ENCODE peak calls at places on chromosomes 2 and 18, in nine cellular contexts. One of them, this sample, is unnamed.

GRCh38 chr2:64017811-64018714 is 1.2 kb downstream of the VPS54 start:
- DNase-seq in fibroblast of lung: peak; percentile 53
- DNase-seq in cardiac muscle cell: peak; percentile 58
- DNase-seq in fibroblast of pulmonary artery: peak; percentile 47
- DNase-seq in AG10803: peak; percentile 26
- DNase-seq in bronchial epithelial cell: peak; percentile 38
- DNase-seq in HL-60: peak; percentile 40
- DNase-seq in Peyer's patch: no peak
- DNase-seq in ascending aorta: no peak
- DNase-seq in this sample: peak; percentile 57

GRCh38 chr2:143686585-143687164 is 557.5 kb downstream of the ARHGAP15 start:
- DNase-seq in fibroblast of lung: peak; percentile 63
- DNase-seq in cardiac muscle cell: peak; percentile 57
- DNase-seq in fibroblast of pulmonary artery: peak; percentile 66
- DNase-seq in AG10803: peak; percentile 58
- DNase-seq in bronchial epithelial cell: peak; percentile 62
- DNase-seq in HL-60: no peak
- DNase-seq in Peyer's patch: no peak
- DNase-seq in ascending aorta: no peak
- DNase-seq in this sample: peak; percentile 58

GRCh38 chr2:176078440-176079284 is 5.1 kb downstream of the EVX2 start:
- DNase-seq in fibroblast of lung: no peak
- DNase-seq in cardiac muscle cell: no peak
- DNase-seq in fibroblast of pulmonary artery: no peak
- DNase-seq in AG10803: no peak
- DNase-seq in bronchial epithelial cell: no peak
- DNase-seq in HL-60: no peak
- DNase-seq in Peyer's patch: no peak
- DNase-seq in ascending aorta: no peak
- DNase-seq in this sample: no peak

GRCh38 chr18:7954229-7954628 is 387.1 kb downstream of the PTPRM start:
- DNase-seq in fibroblast of lung: peak; percentile 19
- DNase-seq in cardiac muscle cell: no peak
- DNase-seq in fibroblast of pulmonary artery: peak; percentile 61
- DNase-seq in AG10803: no peak
- DNase-seq in bronchial epithelial cell: no peak
- DNase-seq in HL-60: no peak
- DNase-seq in Peyer's patch: no peak
- DNase-seq in ascending aorta: no peak
- DNase-seq in this sample: peak; percentile 37

GRCh38 chr18:76380791-76381405 is 114.1 kb downstream of the ZNF516 start:
- DNase-seq in fibroblast of lung: no peak
- DNase-seq in cardiac muscle cell: peak; percentile 57
- DNase-seq in fibroblast of pulmonary artery: no peak
- DNase-seq in AG10803: no peak
- DNase-seq in bronchial epithelial cell: no peak
- DNase-seq in HL-60: no peak
- DNase-seq in Peyer's patch: peak; percentile 40
- DNase-seq in ascending aorta: no peak
- DNase-seq in this sample: no peak

GRCh38 chr2:197786010-197786877 is 1.1 kb upstream of the BOLL start:
- DNase-seq in fibroblast of lung: no peak
- DNase-seq in cardiac muscle cell: peak; percentile 40
- DNase-seq in fibroblast of pulmonary artery: no peak
- DNase-seq in AG10803: no peak
- DNase-seq in bronchial epithelial cell: no peak
- DNase-seq in HL-60: peak; percentile 45
- DNase-seq in Peyer's patch: peak; percentile 52
- DNase-seq in ascending aorta: no peak
- DNase-seq in this sample: no peak

GRCh38 chr2:235055891-235056516 is 104.2 kb downstream of the SH3BP4 start:
- DNase-seq in fibroblast of lung: peak; percentile 48
- DNase-seq in cardiac muscle cell: peak; percentile 70
- DNase-seq in fibroblast of pulmonary artery: peak; percentile 55
- DNase-seq in AG10803: peak; percentile 22
- DNase-seq in bronchial epithelial cell: peak; percentile 51
- DNase-seq in HL-60: no peak
- DNase-seq in Peyer's patch: peak; percentile 65
- DNase-seq in ascending aorta: peak; percentile 58
- DNase-seq in this sample: no peak

GRCh38 chr2:40315684-40316083 is 136.2 kb downstream of the SLC8A1 start:
- DNase-seq in fibroblast of lung: peak; percentile 87
- DNase-seq in cardiac muscle cell: no peak
- DNase-seq in fibroblast of pulmonary artery: peak; percentile 74
- DNase-seq in AG10803: peak; percentile 72
- DNase-seq in bronchial epithelial cell: peak; percentile 76
- DNase-seq in HL-60: no peak
- DNase-seq in Peyer's patch: no peak
- DNase-seq in ascending aorta: no peak
- DNase-seq in this sample: peak; percentile 71

GRCh38 chr2:113216321-113216720 is 42.5 kb downstream of the PSD4 start:
- DNase-seq in fibroblast of lung: no peak
- DNase-seq in cardiac muscle cell: no peak
- DNase-seq in fibroblast of pulmonary artery: no peak
- DNase-seq in AG10803: no peak
- DNase-seq in bronchial epithelial cell: no peak
- DNase-seq in HL-60: no peak
- DNase-seq in Peyer's patch: no peak
- DNase-seq in ascending aorta: no peak
- DNase-seq in this sample: no peak

GRCh38 chr2:65630643-65631042 is 198.2 kb upstream of the SPRED2 start:
- DNase-seq in fibroblast of lung: peak; percentile 51
- DNase-seq in cardiac muscle cell: no peak
- DNase-seq in fibroblast of pulmonary artery: peak; percentile 86
- DNase-seq in AG10803: peak; percentile 80
- DNase-seq in bronchial epithelial cell: peak; percentile 29
- DNase-seq in HL-60: peak; percentile 6
- DNase-seq in Peyer's patch: no peak
- DNase-seq in ascending aorta: no peak
- DNase-seq in this sample: peak; percentile 74

GRCh38 chr2:59236723-59237122 is 995.6 kb upstream of the FANCL start:
- DNase-seq in fibroblast of lung: peak; percentile 2
- DNase-seq in cardiac muscle cell: no peak
- DNase-seq in fibroblast of pulmonary artery: peak; percentile 15
- DNase-seq in AG10803: peak; percentile 58
- DNase-seq in bronchial epithelial cell: peak; percentile 36
- DNase-seq in HL-60: no peak
- DNase-seq in Peyer's patch: no peak
- DNase-seq in ascending aorta: no peak
- DNase-seq in this sample: no peak

GRCh38 chr18:25827961-25828561 is 262.4 kb downstream of the SS18 start:
- DNase-seq in fibroblast of lung: peak; percentile 25
- DNase-seq in cardiac muscle cell: no peak
- DNase-seq in fibroblast of pulmonary artery: peak; percentile 14
- DNase-seq in AG10803: peak; percentile 55
- DNase-seq in bronchial epithelial cell: no peak
- DNase-seq in HL-60: no peak
- DNase-seq in Peyer's patch: no peak
- DNase-seq in ascending aorta: no peak
- DNase-seq in this sample: peak; percentile 30

GRCh38 chr2:46827274-46827930 is 88.2 kb downstream of the MCFD2 start:
- DNase-seq in fibroblast of lung: no peak
- DNase-seq in cardiac muscle cell: no peak
- DNase-seq in fibroblast of pulmonary artery: peak; percentile 60
- DNase-seq in AG10803: peak; percentile 79
- DNase-seq in bronchial epithelial cell: no peak
- DNase-seq in HL-60: no peak
- DNase-seq in Peyer's patch: no peak
- DNase-seq in ascending aorta: peak; percentile 31
- DNase-seq in this sample: peak; percentile 65

GRCh38 chr2:98936133-98936916 is at the start of gene CRACDL:
- DNase-seq in fibroblast of lung: no peak
- DNase-seq in cardiac muscle cell: peak; percentile 73
- DNase-seq in fibroblast of pulmonary artery: no peak
- DNase-seq in AG10803: no peak
- DNase-seq in bronchial epithelial cell: peak; percentile 54
- DNase-seq in HL-60: peak; percentile 37
- DNase-seq in Peyer's patch: no peak
- DNase-seq in ascending aorta: no peak
- DNase-seq in this sample: no peak
- TF ChIP-seq CTCF in fibroblast of lung: no peak
- TF ChIP-seq CTCF in cardiac muscle cell: no peak
- TF ChIP-seq CTCF in fibroblast of pulmonary artery: no peak
- TF ChIP-seq CTCF in AG10803: no peak
- TF ChIP-seq CTCF in bronchial epithelial cell: peak; percentile 29
- TF ChIP-seq CTCF in HL-60: no peak
- TF ChIP-seq CTCF in Peyer's patch: no peak
- TF ChIP-seq CTCF in ascending aorta: no peak
- TF ChIP-seq CTCF in this sample: no peak

GRCh38 chr2:9614562-9614961 is 16.2 kb downstream of the YWHAQ start:
- DNase-seq in fibroblast of lung: no peak
- DNase-seq in cardiac muscle cell: no peak
- DNase-seq in fibroblast of pulmonary artery: no peak
- DNase-seq in AG10803: no peak
- DNase-seq in bronchial epithelial cell: no peak
- DNase-seq in HL-60: no peak
- DNase-seq in Peyer's patch: no peak
- DNase-seq in ascending aorta: no peak
- DNase-seq in this sample: no peak
- H3K4me3 ChIP-seq in fibroblast of lung: no peak overlapping the region
- H3K4me3 ChIP-seq in cardiac muscle cell: no peak overlapping the region
- H3K4me3 ChIP-seq in fibroblast of pulmonary artery: no peak overlapping the region
- H3K4me3 ChIP-seq in AG10803: no peak overlapping the region
- H3K4me3 ChIP-seq in bronchial epithelial cell: no peak overlapping the region
- H3K4me3 ChIP-seq in HL-60: no peak overlapping the region
- H3K4me3 ChIP-seq in Peyer's patch: no peak overlapping the region
- H3K4me3 ChIP-seq in ascending aorta: no peak overlapping the region
- H3K4me3 ChIP-seq in this sample: no peak overlapping the region

GRCh38 chr2:184072470-184072869 is 525.9 kb upstream of the ZNF804A start:
- DNase-seq in fibroblast of lung: no peak
- DNase-seq in cardiac muscle cell: no peak
- DNase-seq in fibroblast of pulmonary artery: no peak
- DNase-seq in AG10803: no peak
- DNase-seq in bronchial epithelial cell: no peak
- DNase-seq in HL-60: no peak
- DNase-seq in Peyer's patch: no peak
- DNase-seq in ascending aorta: no peak
- DNase-seq in this sample: no peak

GRCh38 chr2:184067502-184067901 is 530.8 kb upstream of the ZNF804A start:
- DNase-seq in fibroblast of lung: no peak
- DNase-seq in cardiac muscle cell: peak; percentile 5
- DNase-seq in fibroblast of pulmonary artery: no peak
- DNase-seq in AG10803: no peak
- DNase-seq in bronchial epithelial cell: no peak
- DNase-seq in HL-60: no peak
- DNase-seq in Peyer's patch: no peak
- DNase-seq in ascending aorta: no peak
- DNase-seq in this sample: no peak
- TF ChIP-seq CTCF in fibroblast of lung: no peak
- TF ChIP-seq CTCF in cardiac muscle cell: no peak
- TF ChIP-seq CTCF in fibroblast of pulmonary artery: no peak
- TF ChIP-seq CTCF in AG10803: no peak
- TF ChIP-seq CTCF in bronchial epithelial cell: no peak
- TF ChIP-seq CTCF in HL-60: no peak
- TF ChIP-seq CTCF in Peyer's patch: no peak
- TF ChIP-seq CTCF in ascending aorta: no peak
- TF ChIP-seq CTCF in this sample: no peak

DNA sequence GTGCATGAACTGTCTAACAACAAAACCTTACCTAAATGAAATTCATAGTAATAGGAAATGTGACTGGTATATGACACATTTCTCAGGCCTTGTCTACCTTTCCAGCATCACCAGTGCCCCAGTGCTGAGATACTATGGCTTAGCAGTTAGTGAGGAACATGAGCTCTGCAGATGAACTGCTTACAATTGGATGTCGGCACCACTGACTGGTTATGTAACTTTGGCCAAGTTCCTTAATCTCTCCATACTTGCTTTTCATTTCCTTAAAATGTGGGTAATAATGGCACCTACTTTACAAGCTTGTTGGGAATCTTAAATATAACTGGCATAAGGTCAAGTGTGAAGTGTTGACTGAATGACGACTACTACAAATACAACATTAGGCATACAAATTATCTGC is 136.3 kb downstream of the OLA1 start:
- DNase-seq in fibroblast of lung: no peak
- DNase-seq in cardiac muscle cell: no peak
- DNase-seq in fibroblast of pulmonary artery: no peak
- DNase-seq in AG10803: no peak
- DNase-seq in bronchial epithelial cell: peak; percentile 4
- DNase-seq in HL-60: peak; percentile 77
- DNase-seq in Peyer's patch: no peak
- DNase-seq in ascending aorta: no peak
- DNase-seq in this sample: no peak
- H3K4me3 ChIP-seq in fibroblast of lung: no peak overlapping the region
- H3K4me3 ChIP-seq in cardiac muscle cell: no peak overlapping the region
- H3K4me3 ChIP-seq in fibroblast of pulmonary artery: no peak overlapping the region
- H3K4me3 ChIP-seq in AG10803: no peak overlapping the region
- H3K4me3 ChIP-seq in bronchial epithelial cell: no peak overlapping the region
- H3K4me3 ChIP-seq in HL-60: no peak overlapping the region
- H3K4me3 ChIP-seq in Peyer's patch: no peak overlapping the region
- H3K4me3 ChIP-seq in ascending aorta: no peak overlapping the region
- H3K4me3 ChIP-seq in this sample: no peak overlapping the region

GRCh38 chr18:73841661-73842060 is 306.0 kb downstream of the FBXO15 start:
- DNase-seq in fibroblast of lung: no peak
- DNase-seq in cardiac muscle cell: no peak
- DNase-seq in fibroblast of pulmonary artery: peak; percentile 17
- DNase-seq in AG10803: no peak
- DNase-seq in bronchial epithelial cell: no peak
- DNase-seq in HL-60: no peak
- DNase-seq in Peyer's patch: no peak
- DNase-seq in ascending aorta: no peak
- DNase-seq in this sample: no peak
- TF ChIP-seq CTCF in fibroblast of lung: peak; percentile 31
- TF ChIP-seq CTCF in cardiac muscle cell: peak; percentile 27
- TF ChIP-seq CTCF in fibroblast of pulmonary artery: peak; percentile 42
- TF ChIP-seq CTCF in AG10803: peak; percentile 30
- TF ChIP-seq CTCF in bronchial epithelial cell: peak; percentile 6
- TF ChIP-seq CTCF in HL-60: no peak
- TF ChIP-seq CTCF in Peyer's patch: no peak
- TF ChIP-seq CTCF in ascending aorta: no peak
- TF ChIP-seq CTCF in this sample: peak; percentile 36

GRCh38 chr2:136168605-136169210 is 50.8 kb upstream of the CXCR4 start:
- DNase-seq in fibroblast of lung: no peak
- DNase-seq in cardiac muscle cell: no peak
- DNase-seq in fibroblast of pulmonary artery: peak; percentile 4
- DNase-seq in AG10803: no peak
- DNase-seq in bronchial epithelial cell: no peak
- DNase-seq in HL-60: peak; percentile 89
- DNase-seq in Peyer's patch: no peak
- DNase-seq in ascending aorta: no peak
- DNase-seq in this sample: no peak
- H3K4me3 ChIP-seq in fibroblast of lung: no peak overlapping the region
- H3K4me3 ChIP-seq in cardiac muscle cell: no peak overlapping the region
- H3K4me3 ChIP-seq in fibroblast of pulmonary artery: no peak overlapping the region
- H3K4me3 ChIP-seq in AG10803: no peak overlapping the region
- H3K4me3 ChIP-seq in bronchial epithelial cell: no peak overlapping the region
- H3K4me3 ChIP-seq in HL-60: no peak overlapping the region
- H3K4me3 ChIP-seq in Peyer's patch: no peak overlapping the region
- H3K4me3 ChIP-seq in ascending aorta: no peak overlapping the region
- H3K4me3 ChIP-seq in this sample: no peak overlapping the region

GRCh38 chr18:6543330-6543908 is 128.7 kb upstream of the L3MBTL4 start:
- DNase-seq in fibroblast of lung: peak; percentile 79
- DNase-seq in cardiac muscle cell: peak; percentile 57
- DNase-seq in fibroblast of pulmonary artery: peak; percentile 61
- DNase-seq in AG10803: peak; percentile 40
- DNase-seq in bronchial epithelial cell: peak; percentile 44
- DNase-seq in HL-60: no peak
- DNase-seq in Peyer's patch: no peak
- DNase-seq in ascending aorta: no peak
- DNase-seq in this sample: peak; percentile 55
- TF ChIP-seq CTCF in fibroblast of lung: peak; percentile 50
- TF ChIP-seq CTCF in cardiac muscle cell: peak; percentile 50
- TF ChIP-seq CTCF in fibroblast of pulmonary artery: peak; percentile 49
- TF ChIP-seq CTCF in AG10803: peak; percentile 64
- TF ChIP-seq CTCF in bronchial epithelial cell: peak; percentile 35
- TF ChIP-seq CTCF in HL-60: peak; percentile 37
- TF ChIP-seq CTCF in Peyer's patch: peak; percentile 17
- TF ChIP-seq CTCF in ascending aorta: peak; percentile 29
- TF ChIP-seq CTCF in this sample: peak; percentile 41

This sample was measured in astrocyte of the spinal cord.